ENCODE peak calls at places on chromosome 11, in six cellular contexts. B is fibroblast of mammary gland; Q is thoracic aorta; L is cardiac fibroblast; A is CD8-positive, alpha-beta memory T cell; Z is A549. T is an unnamed sample.
A peak's percentile ranks its signal among the peaks of the same experiment; 100 is the strongest.

GRCh38 chr11:44950036-44950624 is 553 bp downstream of the TP53I11 start:
- DNase-seq in L (no peak), Z (no peak), B (no peak), A (peak; percentile 26), Q (no peak), T (no peak)

GRCh38 chr11:71355266-71355665 is 92.9 kb downstream of the DHCR7 start:
- DNase-seq in A (no peak), Q (no peak), L (peak; percentile 34), Z (no peak), B (peak; percentile 76), T (no peak)

GRCh38 chr11:62458212-62459002 is 39.6 kb downstream of the SCGB1A1 start:
- DNase-seq in Q (no peak), A (no peak), L (peak; percentile 30), Z (peak; percentile 16), B (no peak), T (no peak)

GRCh38 chr11:60951611-60951908 is 416 bp downstream of the SLC15A3 start:
- DNase-seq in Q (no peak), B (no peak), L (no peak), Z (no peak), A (no peak), T (no peak)

GRCh38 chr11:114059984-114060401 is 482 bp downstream of the ZBTB16 start:
- DNase-seq in L (peak; percentile 64), Z (peak; percentile 29), Q (no peak), B (peak; percentile 50), A (peak; percentile 39), T (no peak)

GRCh38 chr11:85694385-85694980 is 8.5 kb upstream of the CCDC89 start:
- DNase-seq in L (peak; percentile 70), Q (no peak), A (peak; percentile 28), Z (peak; percentile 71), B (peak; percentile 71), T (no peak)

GRCh38 chr11:128415539-128415938 is 171.8 kb downstream of the ETS1 start:
- DNase-seq in B (no peak), Z (no peak), A (no peak), L (no peak), Q (no peak), T (no peak)

GRCh38 chr11:119832536-119832935 is 103.5 kb upstream of the NECTIN1 start:
- DNase-seq in Q (no peak), B (peak; percentile 65), A (no peak), Z (no peak), L (peak; percentile 13), T (no peak)

GRCh38 chr11:117239295-117239694 is 6.8 kb downstream of the RNF214 start:
- DNase-seq in L (peak; percentile 90), A (no peak), Q (no peak), Z (peak; percentile 71), B (peak; percentile 98), T (no peak)

GRCh38 chr11:46296520-46297448 is 19.3 kb downstream of the CREB3L1 start:
- DNase-seq in L (peak; percentile 97), B (peak; percentile 85), A (no peak), Q (no peak), Z (no peak), T (no peak)
- H3K4me3 ChIP-seq in L (peak overlapping the region; percentile 53), B (no peak overlapping the region), A (no peak overlapping the region), Q (peak overlapping the region; percentile 89), Z (no peak overlapping the region), T (peak overlapping the region; percentile 74)

GRCh38 chr11:2891901-2892214 is 6.3 kb upstream of the CDKN1C start:
- DNase-seq in Q (no peak), L (no peak), Z (no peak), B (peak; percentile 22), A (no peak), T (no peak)
- H3K4me3 ChIP-seq in Q (peak overlapping the region; percentile 66), L (no peak overlapping the region), Z (peak overlapping the region; percentile 42), B (no peak overlapping the region), A (peak overlapping the region; percentile 63), T (peak overlapping the region; percentile 76)

DNA sequence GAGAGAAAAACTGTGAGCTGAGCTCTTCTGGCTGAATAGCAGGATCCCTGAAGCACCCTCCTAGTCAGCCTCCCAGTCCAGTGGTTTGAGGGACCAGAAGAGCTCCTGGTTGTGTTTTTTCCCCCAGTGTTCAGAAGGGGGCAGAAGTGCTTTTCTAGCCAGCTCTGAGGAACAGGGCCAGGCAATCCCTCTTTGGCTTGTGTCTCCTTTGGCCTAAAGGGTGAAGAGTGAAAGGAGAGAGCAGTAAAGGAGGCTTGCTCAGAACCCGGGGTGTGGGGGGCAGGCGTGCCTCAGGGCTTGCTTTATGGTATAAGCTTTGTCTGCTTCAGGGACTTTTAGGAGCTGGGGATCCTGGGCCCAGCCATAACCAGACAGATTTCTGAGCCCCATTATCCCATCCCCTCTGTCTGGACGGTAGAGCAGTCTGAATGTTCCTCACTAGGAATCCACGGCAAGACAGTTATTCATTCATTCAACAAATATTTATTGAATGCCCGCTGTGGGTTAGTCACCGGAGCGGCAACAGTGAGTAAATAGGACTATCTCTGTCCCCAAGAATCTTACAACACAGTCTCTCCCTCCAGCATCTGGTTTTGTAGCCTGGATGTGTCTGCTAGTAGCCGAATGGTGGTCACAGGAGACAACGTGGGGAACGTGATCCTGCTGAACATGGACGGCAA is 14.5 kb downstream of the ACP2 start:
- DNase-seq in L (peak; percentile 85), A (no peak), Z (peak; percentile 90), Q (no peak), B (peak; percentile 79), T (no peak)
- H3K4me3 ChIP-seq in L (peak overlapping the region; percentile 24), A (peak overlapping the region; percentile 28), Z (peak overlapping the region; percentile 21), Q (no peak overlapping the region), B (no peak overlapping the region), T (no peak overlapping the region)

GRCh38 chr11:63919267-63920125 is 2.5 kb upstream of the RCOR2 start:
- DNase-seq in A (no peak), Z (no peak), L (no peak), B (peak; percentile 46), Q (no peak), T (no peak)
- H3K4me3 ChIP-seq in A (no peak overlapping the region), Z (no peak overlapping the region), L (peak overlapping the region; percentile 24), B (peak overlapping the region; percentile 20), Q (peak overlapping the region; percentile 73), T (peak overlapping the region; percentile 38)

GRCh38 chr11:123659311-123659710 is 4.9 kb upstream of the SCN3B start:
- DNase-seq in Q (no peak), L (no peak), A (no peak), Z (no peak), B (no peak), T (no peak)
- H3K4me3 ChIP-seq in Q (no peak overlapping the region), L (no peak overlapping the region), A (no peak overlapping the region), Z (no peak overlapping the region), B (no peak overlapping the region), T (no peak overlapping the region)

GRCh38 chr11:12110201-12110713 is at the start of gene MICAL2:
- DNase-seq in Q (peak; percentile 60), Z (peak; percentile 85), B (peak; percentile 82), A (peak; percentile 84), L (peak; percentile 92), T (peak; percentile 79)

GRCh38 chr11:12112731-12113130 is 2.3 kb downstream of the MICAL2 start:
- DNase-seq in Z (no peak), L (no peak), B (no peak), A (no peak), Q (no peak), T (no peak)

GRCh38 chr11:12110714-12111481 is 508 bp downstream of the MICAL2 start:
- DNase-seq in Z (no peak), A (no peak), B (no peak), Q (no peak), L (peak; percentile 44), T (peak; percentile 32)

GRCh38 chr11:12112150-12112520 is 1.7 kb downstream of the MICAL2 start:
- DNase-seq in Q (no peak), Z (no peak), L (no peak), B (no peak), A (no peak), T (no peak)

GRCh38 chr11:12111482-12112149 is 1.2 kb downstream of the MICAL2 start:
- DNase-seq in B (no peak), L (no peak), Z (no peak), A (no peak), Q (no peak), T (no peak)
- H3K4me3 ChIP-seq in B (peak overlapping the region; percentile 87), L (peak overlapping the region; percentile 94), Z (peak overlapping the region; percentile 83), A (peak overlapping the region; percentile 47), Q (peak overlapping the region; percentile 95), T (peak overlapping the region; percentile 66)

GRCh38 chr11:72405009-72405408 is 29.3 kb downstream of the CLPB start:
- DNase-seq in B (no peak), L (no peak), A (no peak), Q (no peak), Z (no peak), T (no peak)
- H3K4me3 ChIP-seq in B (no peak overlapping the region), L (no peak overlapping the region), A (no peak overlapping the region), Q (no peak overlapping the region), Z (no peak overlapping the region), T (no peak overlapping the region)

DNA sequence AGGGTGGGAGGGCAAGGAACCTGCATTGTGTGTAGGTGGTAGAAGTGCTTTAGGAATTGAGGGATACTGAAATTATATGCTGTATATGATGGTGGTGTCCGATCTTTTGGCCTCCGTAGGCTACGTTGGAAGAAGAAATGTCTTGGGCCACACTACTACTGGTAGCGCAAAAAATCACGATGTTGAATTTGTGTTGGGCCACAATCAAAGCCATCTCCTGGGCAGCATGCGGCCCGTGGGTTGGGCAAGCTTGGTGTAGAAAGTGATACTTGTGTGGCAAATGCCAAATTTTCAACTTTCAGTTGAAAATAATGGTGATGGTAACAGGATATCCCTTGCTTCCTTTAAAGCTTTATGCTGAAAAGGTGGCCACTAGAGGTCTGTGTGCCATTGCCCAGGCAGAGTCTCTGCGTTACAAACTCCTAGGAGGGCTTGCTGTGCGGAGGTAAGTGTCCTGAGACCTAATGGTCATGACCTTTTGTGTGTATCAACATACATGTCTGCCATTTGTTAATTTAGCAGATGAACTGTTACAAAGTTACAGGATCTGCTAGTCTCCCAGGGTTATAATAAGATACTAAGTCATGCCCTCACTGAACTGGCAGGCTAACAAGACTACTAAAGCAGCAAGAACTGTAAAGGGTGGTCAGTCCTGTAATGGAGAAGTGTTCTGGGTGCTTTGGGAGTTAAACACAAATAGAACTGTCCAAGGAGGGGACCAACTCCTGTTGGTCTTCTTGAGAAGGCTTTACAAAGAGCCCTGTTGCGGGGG is 2.9 kb downstream of the RPS3 start:
- DNase-seq in B (no peak), Q (no peak), Z (no peak), L (no peak), A (no peak), T (no peak)
- H3K4me3 ChIP-seq in B (peak overlapping the region; percentile 90), Q (no peak overlapping the region), Z (peak overlapping the region; percentile 77), L (peak overlapping the region; percentile 95), A (no peak overlapping the region), T (peak overlapping the region; percentile 79)

GRCh38 chr11:8767466-8768142 is 85.0 kb downstream of the RPL27A start:
- DNase-seq in L (peak; percentile 56), A (no peak), B (peak; percentile 37), Q (no peak), Z (no peak), T (no peak)
- H3K4me3 ChIP-seq in L (no peak overlapping the region), A (no peak overlapping the region), B (no peak overlapping the region), Q (no peak overlapping the region), Z (no peak overlapping the region), T (no peak overlapping the region)

T was measured in breast epithelium.